ENCODE peak calls at places on chromosome 16, in eight cellular contexts. Z is IMR-90; Y is substantia nigra; J is CD4-positive, alpha-beta T cell; A is body of pancreas; O is esophagus squamous epithelium; L is mammary epithelial cell; R is heart right ventricle. F is an unnamed sample.

GRCh38 chr16:89363621-89364393 is 126.6 kb downstream of the ANKRD11 start:
- DNase-seq in J (peak), O (no peak), L (peak), A (peak), Y (no peak), Z (peak), R (no peak), F (no peak)

GRCh38 chr16:17291289-17291688 is 179.5 kb downstream of the XYLT1 start:
- DNase-seq in Z (no peak), A (no peak), R (no peak), J (no peak), Y (no peak), L (no peak), O (no peak), F (no peak)

GRCh38 chr16:83624436-83625120 is 183.2 kb upstream of the HSBP1 start:
- DNase-seq in Y (no peak), J (no peak), O (no peak), A (no peak), Z (no peak), L (no peak), R (no peak), F (no peak)

GRCh38 chr16:59698341-59698979 is 964.3 kb upstream of the GOT2 start:
- DNase-seq in A (no peak), Y (no peak), Z (peak), O (no peak), R (no peak), L (peak), J (no peak), F (no peak)

GRCh38 chr16:74626741-74627416 is 20.0 kb upstream of the GLG1 start:
- DNase-seq in L (no peak), Y (no peak), J (no peak), A (no peak), O (no peak), Z (peak), R (no peak), F (no peak)

GRCh38 chr16:75660321-75660720 is 12.7 kb downstream of the TERF2IP start:
- DNase-seq in Z (no peak), R (no peak), Y (peak), J (no peak), L (no peak), O (no peak), A (no peak), F (no peak)

GRCh38 chr16:64738321-64738960 is 383.4 kb downstream of the CDH11 start:
- DNase-seq in A (no peak), R (no peak), Z (peak), Y (no peak), L (no peak), J (no peak), O (no peak), F (peak)

GRCh38 chr16:58197314-58198012 is 443 bp downstream of the CSNK2A2 start:
- DNase-seq in A (no peak), R (no peak), O (no peak), Z (no peak), J (no peak), Y (no peak), L (no peak), F (peak)

GRCh38 chr16:79845006-79845733 is 244.6 kb upstream of the MAF start:
- DNase-seq in A (no peak), Z (no peak), L (no peak), Y (no peak), O (no peak), J (no peak), R (no peak), F (no peak)

GRCh38 chr16:66858740-66859396 is 14.7 kb downstream of the CA7 start:
- DNase-seq in R (peak), A (no peak), L (peak), Z (peak), Y (no peak), J (no peak), O (no peak), F (peak)

GRCh38 chr16:79628501-79628975 is 28.0 kb upstream of the MAF start:
- DNase-seq in Z (peak), Y (no peak), O (no peak), A (no peak), J (no peak), L (peak), R (no peak), F (no peak)

GRCh38 chr16:58661199-58661830 is 23.3 kb downstream of the SLC38A7 start:
- DNase-seq in A (peak), O (no peak), L (peak), Y (peak), J (no peak), Z (peak), R (peak), F (peak)

GRCh38 chr16:82999711-83000110 is 372.9 kb downstream of the CDH13 start:
- DNase-seq in J (no peak), O (no peak), L (no peak), Y (no peak), Z (no peak), A (no peak), R (no peak), F (no peak)

GRCh38 chr16:3458852-3459361 is 15.4 kb downstream of the NAA60 start:
- DNase-seq in O (no peak), Y (no peak), A (peak), Z (peak), J (no peak), L (no peak), R (no peak), F (peak)

GRCh38 chr16:88426018-88426417 is 27.1 kb upstream of the ZFPM1 start:
- DNase-seq in Y (no peak), R (no peak), Z (no peak), O (no peak), A (no peak), L (no peak), J (no peak), F (no peak)

GRCh38 chr16:78237346-78237745 is 137.9 kb downstream of the WWOX start:
- DNase-seq in Y (no peak), J (no peak), Z (no peak), A (no peak), R (peak), O (no peak), L (peak), F (peak)

GRCh38 chr16:29675811-29676643 is 3.0 kb upstream of the QPRT start:
- DNase-seq in Z (peak), O (no peak), R (no peak), L (peak), A (peak), Y (no peak), J (no peak), F (peak)

GRCh38 chr16:46836521-46837292 is 5.7 kb upstream of the C16orf87 start:
- DNase-seq in L (no peak), O (no peak), Z (no peak), R (no peak), A (no peak), J (no peak), Y (no peak), F (no peak)

GRCh38 chr16:16934660-16935059 is 536.1 kb downstream of the XYLT1 start:
- DNase-seq in R (no peak), O (no peak), Z (no peak), Y (no peak), L (no peak), A (no peak), J (no peak), F (no peak)

GRCh38 chr16:57999366-57999970 is 1.0 kb downstream of the ZNF319 start:
- DNase-seq in R (no peak), Z (peak), J (no peak), O (no peak), L (peak), A (no peak), Y (no peak), F (no peak)

GRCh38 chr16:9836118-9836736 is 346.0 kb downstream of the GRIN2A start:
- DNase-seq in Z (no peak), A (peak), J (no peak), L (no peak), Y (no peak), O (no peak), R (peak), F (peak)

GRCh38 chr16:57867000-57867561 is 64.8 kb upstream of the KIFC3 start:
- DNase-seq in L (no peak), J (no peak), Z (peak), R (no peak), Y (no peak), O (no peak), A (no peak), F (no peak)

GRCh38 chr16:55116165-55116894 is 185.7 kb downstream of the IRX5 start:
- DNase-seq in R (no peak), A (no peak), O (no peak), J (no peak), Z (peak), L (peak), Y (no peak), F (no peak)

GRCh38 chr16:57620316-57621231 is 7.9 kb upstream of the ADGRG1 start:
- DNase-seq in A (peak), O (no peak), Y (no peak), J (no peak), L (peak), Z (no peak), R (no peak), F (no peak)

GRCh38 chr16:13919330-13919682 is 648 bp upstream of the ERCC4 start:
- DNase-seq in R (no peak), Y (no peak), Z (peak), A (peak), J (no peak), O (no peak), L (peak), F (peak)

GRCh38 chr16:75566889-75567255 is 693 bp downstream of the GABARAPL2 start:
- DNase-seq in O (no peak), J (no peak), Z (no peak), A (no peak), Y (no peak), R (no peak), L (no peak), F (no peak)

GRCh38 chr16:27724491-27724878 is 174.5 kb downstream of the KATNIP start:
- DNase-seq in Z (no peak), R (no peak), A (no peak), Y (peak), O (no peak), J (no peak), L (no peak), F (no peak)

GRCh38 chr16:84740596-84741071 is 40.8 kb downstream of the USP10 start:
- DNase-seq in Z (no peak), R (peak), A (no peak), J (no peak), L (no peak), O (no peak), Y (peak), F (no peak)
- H3K27ac ChIP-seq in Z (peak), R (peak), A (no peak), J (no peak), L (no peak), O (no peak), Y (peak), F (no peak)

DNA sequence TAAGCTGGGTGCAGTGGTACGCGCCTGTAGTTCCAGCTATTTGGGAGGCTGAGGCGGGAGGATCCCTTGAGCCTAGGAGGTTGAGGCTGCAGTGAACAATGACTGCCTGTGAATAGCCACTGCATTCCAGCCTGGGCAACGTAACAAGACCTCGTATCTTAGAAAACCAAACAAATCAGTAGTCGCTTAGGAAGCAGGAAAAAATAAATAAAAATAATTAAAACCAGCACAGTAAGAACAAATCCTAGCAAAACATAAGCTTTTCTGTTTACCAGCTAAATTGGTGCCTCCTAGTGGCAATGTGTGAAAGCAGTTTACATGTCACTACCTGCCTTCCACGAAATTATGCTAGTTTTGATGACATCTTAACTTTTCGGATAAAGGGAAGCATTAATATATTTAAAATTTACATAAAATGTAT is 1.3 kb downstream of the ARMC5 start:
- DNase-seq in J (peak), O (no peak), Y (no peak), L (peak), R (no peak), Z (peak), A (peak), F (peak)
- H3K27ac ChIP-seq in J (peak), O (peak), Y (no peak), L (peak), R (peak), Z (peak), A (peak), F (peak)

GRCh38 chr16:38941-39892 is 14.2 kb downstream of the POLR3K start:
- DNase-seq in Z (no peak), A (peak), J (peak), L (peak), Y (no peak), R (no peak), O (no peak), F (no peak)
- H3K27ac ChIP-seq in Z (no peak), A (no peak), J (peak), L (no peak), Y (no peak), R (no peak), O (no peak), F (no peak)

GRCh38 chr16:50808929-50809538 is 67.1 kb downstream of the CYLD start:
- DNase-seq in Z (no peak), R (no peak), J (no peak), A (no peak), O (no peak), Y (no peak), L (no peak), F (no peak)

GRCh38 chr16:50812046-50812445 is 70.2 kb downstream of the CYLD start:
- DNase-seq in Y (no peak), A (no peak), Z (no peak), R (no peak), J (no peak), O (no peak), L (no peak), F (no peak)

GRCh38 chr16:50809561-50809960 is 67.7 kb downstream of the CYLD start:
- DNase-seq in Z (no peak), O (no peak), A (no peak), Y (no peak), J (no peak), R (no peak), L (no peak), F (no peak)

GRCh38 chr16:50812876-50813466 is 71.1 kb downstream of the CYLD start:
- DNase-seq in L (no peak), Z (no peak), A (no peak), O (no peak), Y (no peak), R (no peak), J (no peak), F (no peak)

DNA sequence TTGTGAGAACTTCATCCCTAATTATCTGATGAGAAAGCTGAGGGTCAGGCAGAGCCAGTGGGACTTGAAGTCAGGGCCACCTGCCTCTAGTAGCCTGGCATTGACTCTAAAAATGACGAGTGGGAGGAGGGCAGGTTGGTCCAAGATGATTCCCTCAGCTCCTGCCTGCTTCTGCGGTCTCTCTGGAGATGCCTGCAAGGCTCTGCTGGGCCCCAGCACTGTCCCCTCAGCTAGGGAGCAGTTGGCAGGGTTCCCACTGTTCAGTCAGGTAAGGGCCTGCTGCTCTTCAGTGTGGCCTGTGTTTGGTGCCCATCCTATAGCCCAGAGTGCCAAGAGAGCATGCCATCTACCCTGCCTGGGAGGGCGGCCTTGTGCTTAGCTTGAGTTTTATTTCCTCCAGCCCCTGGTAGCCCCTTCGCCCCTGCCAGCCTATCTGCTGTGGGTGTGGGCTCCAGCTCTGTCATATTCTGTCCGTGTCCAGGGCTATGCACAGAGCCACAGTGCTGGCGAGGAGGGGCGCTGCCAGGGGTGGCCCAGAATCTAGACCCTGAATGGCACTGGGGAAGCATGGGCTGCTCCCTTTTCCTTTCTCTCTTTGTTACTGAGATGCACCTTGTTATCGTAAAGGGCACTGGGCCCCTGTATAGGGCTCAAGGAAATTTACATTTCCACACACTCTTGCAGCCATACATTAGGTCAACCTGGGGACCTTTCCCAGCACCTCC is 68.5 kb downstream of the CYLD start:
- DNase-seq in Z (no peak), J (no peak), A (no peak), Y (no peak), R (no peak), O (no peak), L (no peak), F (no peak)
- H3K27ac ChIP-seq in Z (no peak), J (no peak), A (no peak), Y (no peak), R (no peak), O (no peak), L (no peak), F (no peak)

DNA sequence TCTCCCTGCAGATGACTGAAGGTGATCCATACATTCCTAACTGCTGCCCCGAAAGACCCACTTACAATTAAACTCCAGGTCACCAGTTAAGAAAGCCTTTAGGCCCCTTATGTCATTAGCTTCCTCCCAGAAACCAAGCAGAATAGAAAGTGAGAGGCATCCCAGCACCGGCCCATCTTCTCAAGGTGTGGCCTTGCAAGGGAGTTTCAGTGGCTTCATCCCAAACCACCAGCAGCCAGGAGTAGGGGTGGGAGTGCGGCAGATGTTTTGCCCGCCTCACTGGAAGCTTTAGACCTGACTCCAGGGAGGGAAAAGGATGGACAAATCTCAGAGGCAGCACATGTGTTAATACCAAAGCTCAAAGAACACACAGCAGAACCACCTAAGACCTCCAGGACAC is 5.1 kb downstream of the ZFHX3 start:
- DNase-seq in R (no peak), Y (no peak), J (no peak), L (no peak), Z (no peak), A (no peak), O (no peak), F (no peak)
- H3K27ac ChIP-seq in R (no peak), Y (no peak), J (no peak), L (no peak), Z (no peak), A (no peak), O (no peak), F (peak)

GRCh38 chr16:81513204-81514040 is 68.8 kb downstream of the CMIP start:
- DNase-seq in Y (peak), R (peak), Z (no peak), J (no peak), L (no peak), A (no peak), O (no peak), F (peak)

GRCh38 chr16:81514041-81514559 is 69.5 kb downstream of the CMIP start:
- DNase-seq in L (no peak), O (no peak), Z (no peak), R (no peak), J (no peak), A (no peak), Y (no peak), F (no peak)

GRCh38 chr16:81509404-81509803 is 64.8 kb downstream of the CMIP start:
- DNase-seq in J (no peak), A (no peak), Y (no peak), Z (no peak), L (no peak), O (no peak), R (no peak), F (no peak)

GRCh38 chr16:81510016-81510415 is 65.4 kb downstream of the CMIP start:
- DNase-seq in J (no peak), Y (no peak), R (no peak), O (no peak), A (no peak), Z (no peak), L (no peak), F (no peak)

DNA sequence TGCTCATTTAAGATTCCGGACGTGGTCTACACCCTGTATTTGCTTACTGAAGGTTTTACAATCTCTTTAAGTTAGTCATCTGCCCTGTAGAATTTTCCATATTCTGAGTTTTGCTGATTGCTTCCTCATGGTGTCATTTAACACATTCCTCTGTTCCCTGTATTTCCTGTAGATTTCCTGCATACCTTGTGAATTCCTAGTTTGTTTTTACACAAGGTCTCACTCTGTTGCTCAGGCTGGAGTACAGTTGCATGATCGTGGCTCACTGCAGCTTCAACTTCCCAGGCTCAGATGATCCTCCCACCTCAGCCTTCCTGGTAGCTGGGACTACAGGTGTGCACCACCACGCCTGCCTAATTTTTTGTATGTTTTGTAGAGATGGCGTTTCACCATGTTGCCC is 66.8 kb downstream of the CMIP start:
- DNase-seq in A (no peak), Z (peak), O (no peak), L (peak), J (no peak), R (no peak), Y (no peak), F (no peak)
- H3K27ac ChIP-seq in A (no peak), Z (peak), O (no peak), L (peak), J (no peak), R (no peak), Y (no peak), F (no peak)